ENCODE peak calls at places on chromosome 21, in four cellular contexts. One of them, this sample, is unnamed.

GRCh38 chr21:35256468-35256988 is 207.4 kb upstream of the RUNX1 start:
- DNase-seq in glutamatergic neuron: no peak
- DNase-seq in GM10248: no peak
- DNase-seq in fibroblast of mammary gland: peak; percentile 98
- DNase-seq in this sample: peak; percentile 87

GRCh38 chr21:42381347-42381984 is 14.4 kb downstream of the TMPRSS3 start:
- DNase-seq in glutamatergic neuron: peak; percentile 26
- DNase-seq in GM10248: no peak
- DNase-seq in fibroblast of mammary gland: peak; percentile 13
- DNase-seq in this sample: no peak

GRCh38 chr21:45599146-45599581 is 44.4 kb upstream of the PCBP3 start:
- DNase-seq in glutamatergic neuron: no peak
- DNase-seq in GM10248: no peak
- DNase-seq in fibroblast of mammary gland: no peak
- DNase-seq in this sample: no peak

GRCh38 chr21:34612557-34612956 is 2.4 kb downstream of the RCAN1 start:
- DNase-seq in glutamatergic neuron: no peak
- DNase-seq in GM10248: no peak
- DNase-seq in fibroblast of mammary gland: no peak
- DNase-seq in this sample: no peak

GRCh38 chr21:35265170-35265877 is 216.2 kb upstream of the RUNX1 start:
- DNase-seq in glutamatergic neuron: no peak
- DNase-seq in GM10248: no peak
- DNase-seq in fibroblast of mammary gland: peak; percentile 93
- DNase-seq in this sample: no peak

GRCh38 chr21:43585924-43586411 is 73.3 kb downstream of the HSF2BP start:
- DNase-seq in glutamatergic neuron: no peak
- DNase-seq in GM10248: no peak
- DNase-seq in fibroblast of mammary gland: peak; percentile 99
- DNase-seq in this sample: no peak

GRCh38 chr21:22223385-22223784 is 1225.2 kb downstream of the NCAM2 start:
- DNase-seq in glutamatergic neuron: no peak
- DNase-seq in GM10248: no peak
- DNase-seq in fibroblast of mammary gland: no peak
- DNase-seq in this sample: no peak

GRCh38 chr21:26027696-26028095 is 142.9 kb downstream of the APP start:
- DNase-seq in glutamatergic neuron: no peak
- DNase-seq in GM10248: no peak
- DNase-seq in fibroblast of mammary gland: peak; percentile 24
- DNase-seq in this sample: no peak

GRCh38 chr21:44708866-44709425 is 2.4 kb downstream of the TSPEAR start:
- DNase-seq in glutamatergic neuron: no peak
- DNase-seq in GM10248: no peak
- DNase-seq in fibroblast of mammary gland: no peak
- DNase-seq in this sample: no peak

GRCh38 chr21:42066521-42066920 is 4.6 kb upstream of the UMODL1 start:
- DNase-seq in glutamatergic neuron: no peak
- DNase-seq in GM10248: no peak
- DNase-seq in fibroblast of mammary gland: no peak
- DNase-seq in this sample: no peak

GRCh38 chr21:17576080-17576835 is 36.4 kb downstream of the BTG3 start:
- DNase-seq in glutamatergic neuron: no peak
- DNase-seq in GM10248: no peak
- DNase-seq in fibroblast of mammary gland: no peak
- DNase-seq in this sample: peak; percentile 45

GRCh38 chr21:42063206-42063577 is 7.9 kb upstream of the UMODL1 start:
- DNase-seq in glutamatergic neuron: no peak
- DNase-seq in GM10248: no peak
- DNase-seq in fibroblast of mammary gland: no peak
- DNase-seq in this sample: peak; percentile 37

GRCh38 chr21:33374080-33374873 is 28.9 kb upstream of the IFNGR2 start:
- DNase-seq in glutamatergic neuron: no peak
- DNase-seq in GM10248: no peak
- DNase-seq in fibroblast of mammary gland: peak; percentile 73
- DNase-seq in this sample: peak; percentile 21

GRCh38 chr21:41857771-41858300 is 21.3 kb downstream of the PRDM15 start:
- DNase-seq in glutamatergic neuron: no peak
- DNase-seq in GM10248: no peak
- DNase-seq in fibroblast of mammary gland: no peak
- DNase-seq in this sample: no peak

GRCh38 chr21:15126948-15127347 is 62.1 kb upstream of the NRIP1 start:
- DNase-seq in glutamatergic neuron: no peak
- DNase-seq in GM10248: no peak
- DNase-seq in fibroblast of mammary gland: no peak
- DNase-seq in this sample: no peak

GRCh38 chr21:38817371-38818335 is 11.9 kb downstream of the ETS2 start:
- DNase-seq in glutamatergic neuron: no peak
- DNase-seq in GM10248: no peak
- DNase-seq in fibroblast of mammary gland: peak; percentile 85
- DNase-seq in this sample: no peak